ENCODE peak calls at places on chromosomes 13 and 19, in six cellular contexts. O, F, R, A, G and P are unnamed samples.

GRCh38 chr19:55693336-55693974 is 18.4 kb downstream of the EPN1 start:
- DNase-seq in O (no peak), F (no peak), R (no peak), A (no peak), G (no peak), P (peak; percentile 72)

GRCh38 chr13:77384999-77385398 is 58.1 kb upstream of the MYCBP2 start:
- DNase-seq in O (no peak), F (no peak), R (no peak), A (no peak), G (no peak), P (no peak)

GRCh38 chr13:19985219-19985556 is 26.7 kb downstream of the ZMYM2 start:
- DNase-seq in O (no peak), F (no peak), R (no peak), A (no peak), G (no peak), P (no peak)

GRCh38 chr19:58366576-58367430 is 4.3 kb upstream of the ZNF497 start:
- DNase-seq in O (no peak), F (no peak), R (no peak), A (no peak), G (no peak), P (no peak)

GRCh38 chr13:100398360-100398759 is 190.2 kb downstream of the GGACT start:
- DNase-seq in O (no peak), F (no peak), R (no peak), A (no peak), G (no peak), P (no peak)

GRCh38 chr19:10797078-10797477 is 38.9 kb downstream of the TMED1 start:
- DNase-seq in O (no peak), F (no peak), R (no peak), A (no peak), G (no peak), P (no peak)

GRCh38 chr19:46131485-46132143 is 7.1 kb upstream of the IGFL3 start:
- DNase-seq in O (no peak), F (peak; percentile 16), R (no peak), A (no peak), G (no peak), P (no peak)

GRCh38 chr19:4657262-4657661 is 12.9 kb downstream of the MYDGF start:
- DNase-seq in O (no peak), F (no peak), R (no peak), A (no peak), G (no peak), P (no peak)

GRCh38 chr13:114119196-114119595 is 13.2 kb downstream of the RASA3 start:
- DNase-seq in O (no peak), F (peak; percentile 92), R (peak; percentile 81), A (peak; percentile 70), G (no peak), P (peak; percentile 60)

GRCh38 chr13:85659493-85659892 is 139.7 kb downstream of the SLITRK6 start:
- DNase-seq in O (no peak), F (peak; percentile 37), R (no peak), A (peak; percentile 14), G (no peak), P (no peak)

GRCh38 chr13:38537026-38537425 is 149.9 kb upstream of the FREM2 start:
- DNase-seq in O (no peak), F (no peak), R (no peak), A (no peak), G (no peak), P (no peak)

GRCh38 chr19:3494559-3494958 is 5.9 kb downstream of the DOHH start:
- DNase-seq in O (no peak), F (no peak), R (no peak), A (no peak), G (no peak), P (no peak)

GRCh38 chr19:37564624-37565369 is 29.8 kb downstream of the ZNF571 start:
- DNase-seq in O (no peak), F (peak; percentile 3), R (no peak), A (no peak), G (no peak), P (no peak)

GRCh38 chr19:5154129-5154798 is 185.4 kb downstream of the KDM4B start:
- DNase-seq in O (peak; percentile 48), F (peak; percentile 16), R (peak; percentile 67), A (no peak), G (peak; percentile 49), P (peak; percentile 66)

GRCh38 chr19:35223084-35223790 is 5.3 kb downstream of the FAM187B start:
- DNase-seq in O (no peak), F (no peak), R (no peak), A (no peak), G (no peak), P (no peak)

GRCh38 chr19:1434577-1435060 is 3.6 kb upstream of the RPS15 start:
- DNase-seq in O (no peak), F (no peak), R (no peak), A (no peak), G (no peak), P (no peak)

GRCh38 chr19:56567274-56568120 is at the start of gene ZNF470:
- DNase-seq in O (peak; percentile 75), F (peak; percentile 93), R (peak; percentile 86), A (peak; percentile 83), G (peak; percentile 97), P (peak; percentile 96)

GRCh38 chr13:21420706-21421105 is 38.4 kb downstream of the ZDHHC20 start:
- DNase-seq in O (no peak), F (peak; percentile 32), R (no peak), A (no peak), G (no peak), P (no peak)

GRCh38 chr19:1503089-1503924 is 9.5 kb downstream of the ADAMTSL5 start:
- DNase-seq in O (peak; percentile 47), F (peak; percentile 31), R (peak; percentile 66), A (no peak), G (peak; percentile 62), P (no peak)

GRCh38 chr13:77448689-77449088 is 86.8 kb upstream of the SCEL start:
- DNase-seq in O (no peak), F (no peak), R (no peak), A (no peak), G (no peak), P (no peak)

GRCh38 chr19:50728084-50728737 is 5.0 kb downstream of the CLEC11A start:
- DNase-seq in O (no peak), F (peak; percentile 87), R (peak; percentile 56), A (peak; percentile 34), G (peak; percentile 48), P (no peak)

GRCh38 chr19:8500158-8500557 is 2.3 kb downstream of the PRAM1 start:
- DNase-seq in O (no peak), F (no peak), R (no peak), A (no peak), G (no peak), P (no peak)

GRCh38 chr19:36169084-36169760 is 17.0 kb upstream of the COX7A1 start:
- DNase-seq in O (no peak), F (no peak), R (peak; percentile 31), A (no peak), G (peak; percentile 69), P (no peak)

GRCh38 chr19:20388826-20389225 is 176.8 kb downstream of the ZNF737 start:
- DNase-seq in O (no peak), F (no peak), R (no peak), A (no peak), G (no peak), P (no peak)

GRCh38 chr19:10858204-10858828 is 10.1 kb downstream of the C19orf38 start:
- DNase-seq in O (no peak), F (peak; percentile 47), R (peak; percentile 60), A (no peak), G (no peak), P (no peak)

GRCh38 chr19:10899171-10899653 is 27.9 kb downstream of the CARM1 start:
- DNase-seq in O (peak; percentile 70), F (no peak), R (no peak), A (peak; percentile 68), G (peak; percentile 93), P (no peak)

GRCh38 chr13:36850790-36851438 is 31.9 kb downstream of the RFXAP start:
- DNase-seq in O (peak; percentile 17), F (peak; percentile 13), R (peak; percentile 53), A (no peak), G (peak; percentile 29), P (no peak)

GRCh38 chr19:5484398-5485285 is 29.4 kb downstream of the ZNRF4 start:
- DNase-seq in O (peak; percentile 51), F (no peak), R (no peak), A (no peak), G (no peak), P (no peak)

GRCh38 chr19:7292950-7293794 is 1.0 kb downstream of the INSR start:
- DNase-seq in O (peak; percentile 2), F (no peak), R (peak; percentile 25), A (no peak), G (peak; percentile 74), P (no peak)

GRCh38 chr13:41456768-41457588 is at the start of gene RGCC:
- DNase-seq in O (peak; percentile 70), F (peak; percentile 55), R (peak; percentile 62), A (peak; percentile 30), G (peak; percentile 82), P (no peak)

GRCh38 chr13:43883636-43884035 is 3.9 kb downstream of the LACC1 start:
- DNase-seq in O (no peak), F (no peak), R (no peak), A (no peak), G (no peak), P (no peak)

GRCh38 chr13:40390290-40391008 is 276.0 kb downstream of the FOXO1 start:
- DNase-seq in O (no peak), F (no peak), R (no peak), A (no peak), G (peak; percentile 1), P (no peak)
- TF ChIP-seq CTCF in O (no peak), F (no peak), R (no peak), A (no peak), G (no peak), P (no peak)

GRCh38 chr19:52492201-52492960 is 35.1 kb upstream of the ZNF808 start:
- DNase-seq in O (no peak), F (no peak), R (peak; percentile 45), A (no peak), G (no peak), P (no peak)
- TF ChIP-seq CTCF in O (no peak), F (no peak), R (no peak), A (no peak), G (no peak), P (no peak)

DNA sequence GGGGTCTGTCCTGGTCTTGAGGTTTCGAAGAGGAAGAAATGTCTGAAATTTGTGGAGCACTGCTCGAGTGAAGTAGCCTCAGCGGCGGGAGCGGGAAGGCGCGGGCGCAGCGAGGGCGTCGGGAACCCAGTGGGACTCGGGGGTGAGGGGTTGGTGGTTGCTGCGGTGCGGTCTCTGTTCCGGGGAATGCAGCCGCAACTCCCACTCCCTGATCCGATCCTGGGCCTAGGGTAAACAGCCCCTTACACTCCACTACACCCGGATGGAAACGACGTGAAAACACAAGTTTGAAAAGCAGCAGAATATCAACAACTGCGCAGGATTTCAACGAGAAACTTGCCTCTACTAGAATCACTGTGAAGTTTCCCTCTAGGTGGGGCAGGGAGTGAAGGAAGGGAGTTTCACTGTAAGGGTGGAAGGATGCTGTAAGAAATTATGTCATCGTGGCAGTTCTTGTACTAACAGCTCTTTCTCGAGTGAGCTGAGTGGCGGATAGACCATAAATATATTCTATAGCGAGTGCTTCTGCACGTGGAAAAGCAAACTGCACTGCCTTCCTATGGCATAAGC is 2.0 kb upstream of the KLF12 start:
- DNase-seq in O (no peak), F (peak; percentile 61), R (peak; percentile 40), A (peak; percentile 16), G (peak; percentile 51), P (peak; percentile 79)
- TF ChIP-seq CTCF in O (no peak), F (peak; percentile 23), R (no peak), A (no peak), G (no peak), P (peak; percentile 65)

GRCh38 chr19:12864721-12865715 is 16.2 kb downstream of the DNASE2 start:
- DNase-seq in O (no peak), F (no peak), R (no peak), A (no peak), G (no peak), P (no peak)
- TF ChIP-seq CTCF in O (no peak), F (no peak), R (no peak), A (no peak), G (no peak), P (no peak)

GRCh38 chr13:97030705-97031452 is 36.6 kb upstream of the OXGR1 start:
- DNase-seq in O (no peak), F (peak; percentile 87), R (peak; percentile 15), A (peak; percentile 25), G (no peak), P (no peak)
- TF ChIP-seq CTCF in O (no peak), F (peak; percentile 48), R (peak; percentile 13), A (peak; percentile 23), G (no peak), P (peak; percentile 80)